ENCODE peak calls at places on chromosomes 5 and 9, in nine cellular contexts. W, J, D, R, X, A, V, Z and T are unnamed samples.

GRCh38 chr5:110258460-110258859 is 468.0 kb downstream of the TMEM232 start:
- DNase-seq in W (peak), J (no peak), D (no peak), R (no peak), X (no peak), A (no peak), V (no peak), Z (no peak), T (peak)

GRCh38 chr9:6307551-6308096 is 20.6 kb upstream of the TPD52L3 start:
- DNase-seq in W (no peak), J (no peak), D (no peak), R (no peak), X (no peak), A (no peak), V (no peak), Z (no peak), T (no peak)

GRCh38 chr5:39850291-39850690 is 425.5 kb upstream of the DAB2 start:
- DNase-seq in W (no peak), J (no peak), D (no peak), R (no peak), X (no peak), A (no peak), V (no peak), Z (no peak), T (no peak)

GRCh38 chr5:12645582-12645981 is 741.3 kb upstream of the CTNND2 start:
- DNase-seq in W (no peak), J (no peak), D (no peak), R (no peak), X (no peak), A (no peak), V (no peak), Z (no peak), T (no peak)

GRCh38 chr5:175460126-175460525 is 16.1 kb upstream of the DRD1 start:
- DNase-seq in W (no peak), J (no peak), D (peak), R (no peak), X (no peak), A (no peak), V (no peak), Z (no peak), T (peak)

GRCh38 chr5:158746979-158747378 is 352.7 kb downstream of the EBF1 start:
- DNase-seq in W (no peak), J (no peak), D (no peak), R (no peak), X (no peak), A (no peak), V (no peak), Z (no peak), T (no peak)

GRCh38 chr9:26477963-26478362 is 414.6 kb downstream of the CAAP1 start:
- DNase-seq in W (no peak), J (no peak), D (no peak), R (no peak), X (no peak), A (no peak), V (no peak), Z (no peak), T (no peak)

GRCh38 chr9:78325343-78325742 is 28.4 kb downstream of the PSAT1 start:
- DNase-seq in W (no peak), J (no peak), D (no peak), R (peak), X (no peak), A (no peak), V (no peak), Z (peak), T (peak)

GRCh38 chr9:124934290-124934689 is 6.6 kb downstream of the GOLGA1 start:
- DNase-seq in W (no peak), J (no peak), D (peak), R (no peak), X (no peak), A (no peak), V (no peak), Z (no peak), T (peak)

GRCh38 chr5:170552486-170553122 is 48.8 kb downstream of the KCNIP1 start:
- DNase-seq in W (peak), J (no peak), D (peak), R (peak), X (no peak), A (no peak), V (no peak), Z (no peak), T (peak)